ENCODE peak calls at places on chromosomes 11 and 22, in five cellular contexts. One of them, this sample, is unnamed. For H3K4me1 and H3K27me3, the result is how much of the 10 kb centered on the place peaks cover.

GRCh38 chr22:34765115-34765514 is 300.8 kb upstream of the ISX start:
- DNase-seq in cardiac muscle cell: no peak
- DNase-seq in upper lobe of right lung: no peak
- DNase-seq in hepatocyte: no peak
- DNase-seq in esophagus squamous epithelium: no peak
- DNase-seq in this sample: no peak

GRCh38 chr11:111514216-111515031 is at the start of gene HOATZ:
- DNase-seq in upper lobe of right lung: no peak
- DNase-seq in esophagus squamous epithelium: no peak
- DNase-seq in cardiac muscle cell: peak
- DNase-seq in hepatocyte: peak
- DNase-seq in this sample: peak

GRCh38 chr22:45579806-45580702 is 77.4 kb downstream of the FBLN1 start:
- DNase-seq in hepatocyte: peak
- DNase-seq in esophagus squamous epithelium: no peak
- DNase-seq in upper lobe of right lung: no peak
- DNase-seq in cardiac muscle cell: no peak
- DNase-seq in this sample: no peak

GRCh38 chr11:21988477-21988876 is 204.4 kb upstream of the ANO5 start:
- DNase-seq in cardiac muscle cell: no peak
- DNase-seq in esophagus squamous epithelium: no peak
- DNase-seq in hepatocyte: peak
- DNase-seq in upper lobe of right lung: no peak
- DNase-seq in this sample: no peak

GRCh38 chr11:12045914-12046635 is 37.6 kb upstream of the DKK3 start:
- DNase-seq in cardiac muscle cell: no peak
- DNase-seq in hepatocyte: no peak
- DNase-seq in esophagus squamous epithelium: no peak
- DNase-seq in upper lobe of right lung: no peak
- DNase-seq in this sample: no peak

GRCh38 chr11:29190313-29190712 is 826.5 kb downstream of the KCNA4 start:
- DNase-seq in esophagus squamous epithelium: no peak
- DNase-seq in hepatocyte: no peak
- DNase-seq in upper lobe of right lung: no peak
- DNase-seq in cardiac muscle cell: no peak
- DNase-seq in this sample: no peak

GRCh38 chr11:17651681-17652080 is 67.7 kb upstream of the MYOD1 start:
- DNase-seq in hepatocyte: no peak
- DNase-seq in upper lobe of right lung: no peak
- DNase-seq in cardiac muscle cell: no peak
- DNase-seq in esophagus squamous epithelium: no peak
- DNase-seq in this sample: peak

GRCh38 chr22:41948142-41948541 is 1.2 kb upstream of the CENPM start:
- DNase-seq in upper lobe of right lung: no peak
- DNase-seq in cardiac muscle cell: no peak
- DNase-seq in esophagus squamous epithelium: no peak
- DNase-seq in hepatocyte: no peak
- DNase-seq in this sample: no peak

GRCh38 chr11:94706211-94706610 is 61.9 kb upstream of the AMOTL1 start:
- DNase-seq in upper lobe of right lung: no peak
- DNase-seq in cardiac muscle cell: no peak
- DNase-seq in hepatocyte: peak
- DNase-seq in esophagus squamous epithelium: no peak
- DNase-seq in this sample: no peak

GRCh38 chr11:110896358-110896757 is 184.1 kb upstream of the ARHGAP20 start:
- DNase-seq in hepatocyte: no peak
- DNase-seq in esophagus squamous epithelium: no peak
- DNase-seq in cardiac muscle cell: no peak
- DNase-seq in upper lobe of right lung: no peak
- DNase-seq in this sample: no peak

GRCh38 chr22:45882881-45883810 is 93.8 kb downstream of the WNT7B start:
- DNase-seq in hepatocyte: no peak
- DNase-seq in esophagus squamous epithelium: no peak
- DNase-seq in cardiac muscle cell: no peak
- DNase-seq in upper lobe of right lung: peak
- DNase-seq in this sample: peak

GRCh38 chr11:126121316-126121715 is 58.6 kb upstream of the CDON start:
- DNase-seq in cardiac muscle cell: no peak
- DNase-seq in hepatocyte: no peak
- DNase-seq in upper lobe of right lung: no peak
- DNase-seq in esophagus squamous epithelium: no peak
- DNase-seq in this sample: no peak

GRCh38 chr11:35245786-35246185 is 106.8 kb downstream of the CD44 start:
- DNase-seq in cardiac muscle cell: no peak
- DNase-seq in upper lobe of right lung: no peak
- DNase-seq in esophagus squamous epithelium: no peak
- DNase-seq in hepatocyte: no peak
- DNase-seq in this sample: no peak

GRCh38 chr11:35242843-35243242 is 103.9 kb downstream of the CD44 start:
- DNase-seq in esophagus squamous epithelium: no peak
- DNase-seq in upper lobe of right lung: no peak
- DNase-seq in hepatocyte: no peak
- DNase-seq in cardiac muscle cell: no peak
- DNase-seq in this sample: no peak

GRCh38 chr11:35241531-35241930 is 102.6 kb downstream of the CD44 start:
- DNase-seq in upper lobe of right lung: no peak
- DNase-seq in cardiac muscle cell: no peak
- DNase-seq in hepatocyte: no peak
- DNase-seq in esophagus squamous epithelium: no peak
- DNase-seq in this sample: no peak

GRCh38 chr11:35242412-35242811 is 103.4 kb downstream of the CD44 start:
- DNase-seq in cardiac muscle cell: no peak
- DNase-seq in hepatocyte: no peak
- DNase-seq in upper lobe of right lung: no peak
- DNase-seq in esophagus squamous epithelium: no peak
- DNase-seq in this sample: no peak

DNA sequence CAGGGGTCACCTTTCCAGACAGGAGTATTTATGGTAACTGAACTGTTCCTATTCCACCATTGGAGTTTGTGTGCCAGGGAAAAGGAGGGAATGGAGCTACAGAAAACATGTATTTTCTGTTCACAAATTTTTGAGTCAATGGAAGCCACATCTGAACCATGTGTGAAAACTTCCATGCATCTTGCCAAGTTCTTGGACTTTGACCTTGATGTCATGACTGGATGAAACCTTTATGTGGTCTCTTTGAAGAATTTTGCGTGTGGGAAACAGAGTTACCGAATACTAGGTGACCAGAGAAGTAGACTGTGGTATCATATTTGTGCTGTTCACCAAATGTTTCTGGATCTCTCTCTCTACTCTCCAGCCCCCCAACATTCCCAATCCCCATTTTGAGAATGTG is 104.8 kb downstream of the CD44 start:
- DNase-seq in hepatocyte: no peak
- DNase-seq in esophagus squamous epithelium: no peak
- DNase-seq in cardiac muscle cell: no peak
- DNase-seq in upper lobe of right lung: no peak
- DNase-seq in this sample: no peak
- H3K4me1 ChIP-seq in hepatocyte: under half
- H3K4me1 ChIP-seq in esophagus squamous epithelium: under half
- H3K4me1 ChIP-seq in cardiac muscle cell: under half
- H3K4me1 ChIP-seq in upper lobe of right lung: under half
- H3K4me1 ChIP-seq in this sample: under half

GRCh38 chr22:37803195-37803635 is 4.5 kb upstream of the GCAT start:
- DNase-seq in cardiac muscle cell: no peak
- DNase-seq in hepatocyte: no peak
- DNase-seq in esophagus squamous epithelium: no peak
- DNase-seq in upper lobe of right lung: no peak
- DNase-seq in this sample: peak
- H3K4me3 ChIP-seq in cardiac muscle cell: peak
- H3K4me3 ChIP-seq in hepatocyte: peak
- H3K4me3 ChIP-seq in esophagus squamous epithelium: no peak
- H3K4me3 ChIP-seq in upper lobe of right lung: no peak
- H3K4me3 ChIP-seq in this sample: peak

GRCh38 chr11:46386674-46387073 is 4.9 kb downstream of the CHRM4 start:
- DNase-seq in esophagus squamous epithelium: no peak
- DNase-seq in hepatocyte: no peak
- DNase-seq in upper lobe of right lung: no peak
- DNase-seq in cardiac muscle cell: no peak
- DNase-seq in this sample: no peak
- H3K27me3 ChIP-seq in esophagus squamous epithelium: under half
- H3K27me3 ChIP-seq in hepatocyte: under half
- H3K27me3 ChIP-seq in upper lobe of right lung: half or more
- H3K27me3 ChIP-seq in cardiac muscle cell: under half
- H3K27me3 ChIP-seq in this sample: half or more

DNA sequence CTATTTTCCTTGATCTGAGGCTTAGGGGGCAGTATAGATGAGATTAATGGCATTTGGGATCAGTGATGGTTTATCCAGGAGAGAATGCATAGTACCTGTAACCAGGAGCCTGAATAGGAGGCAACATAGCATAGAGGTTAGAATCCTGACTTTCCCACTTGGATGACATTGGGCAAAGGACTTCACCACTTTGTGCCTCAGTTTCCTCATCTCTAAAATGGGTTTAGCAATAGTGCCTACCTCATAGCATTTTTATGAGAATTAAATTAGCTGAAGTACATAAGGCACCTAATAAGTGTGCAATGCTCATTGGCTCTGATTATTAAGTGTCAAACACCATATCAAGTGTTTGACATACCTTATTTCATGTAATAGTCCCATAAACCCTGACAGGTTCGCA is 30.8 kb downstream of the CD44 start:
- DNase-seq in cardiac muscle cell: no peak
- DNase-seq in esophagus squamous epithelium: no peak
- DNase-seq in upper lobe of right lung: no peak
- DNase-seq in hepatocyte: no peak
- DNase-seq in this sample: no peak
- H3K4me1 ChIP-seq in cardiac muscle cell: under half
- H3K4me1 ChIP-seq in esophagus squamous epithelium: half or more
- H3K4me1 ChIP-seq in upper lobe of right lung: half or more
- H3K4me1 ChIP-seq in hepatocyte: under half
- H3K4me1 ChIP-seq in this sample: under half